ENCODE peak calls at places on chromosomes 13 and 19, in ten cellular contexts. C, B, D, Q, O, E, G, S, V and F are unnamed samples.

GRCh38 chr13:32917504-32917903 is 98.7 kb upstream of the KL start:
- DNase-seq in C (no peak), B (no peak), D (no peak), Q (no peak), O (peak), E (no peak), G (no peak), S (no peak), V (no peak), F (no peak)

GRCh38 chr13:90933097-90933826 is 414.2 kb upstream of the MIR17HG start:
- DNase-seq in C (no peak), B (no peak), D (no peak), Q (peak), O (no peak), E (no peak), G (no peak), S (no peak), V (no peak), F (no peak)

GRCh38 chr13:59343993-59344780 is 819.5 kb downstream of the DIAPH3 start:
- DNase-seq in C (no peak), B (no peak), D (no peak), Q (no peak), O (no peak), E (no peak), G (no peak), S (no peak), V (no peak), F (no peak)

GRCh38 chr13:85261757-85262346 is 537.4 kb downstream of the SLITRK6 start:
- DNase-seq in C (no peak), B (no peak), D (no peak), Q (no peak), O (no peak), E (no peak), G (no peak), S (no peak), V (no peak), F (no peak)

GRCh38 chr13:109162248-109163051 is 533.0 kb downstream of the MYO16 start:
- DNase-seq in C (no peak), B (no peak), D (no peak), Q (peak), O (peak), E (peak), G (no peak), S (peak), V (no peak), F (no peak)

GRCh38 chr19:50739132-50739746 is 16.1 kb downstream of the CLEC11A start:
- DNase-seq in C (no peak), B (no peak), D (no peak), Q (no peak), O (no peak), E (no peak), G (no peak), S (no peak), V (no peak), F (no peak)

GRCh38 chr19:45667620-45668341 is at the start of gene GIPR:
- DNase-seq in C (peak), B (no peak), D (peak), Q (peak), O (peak), E (peak), G (no peak), S (peak), V (peak), F (no peak)

GRCh38 chr13:75321084-75321483 is 160.9 kb downstream of the TBC1D4 start:
- DNase-seq in C (no peak), B (no peak), D (no peak), Q (no peak), O (no peak), E (no peak), G (no peak), S (no peak), V (no peak), F (no peak)

GRCh38 chr13:110706570-110707378 is 858 bp upstream of the CARS2 start:
- DNase-seq in C (no peak), B (no peak), D (no peak), Q (no peak), O (no peak), E (no peak), G (no peak), S (no peak), V (peak), F (no peak)

GRCh38 chr13:29573190-29573589 is 22.3 kb downstream of the SLC7A1 start:
- DNase-seq in C (no peak), B (no peak), D (no peak), Q (no peak), O (no peak), E (no peak), G (no peak), S (no peak), V (no peak), F (no peak)

GRCh38 chr19:46478356-46478986 is 7.1 kb upstream of the PNMA8A start:
- DNase-seq in C (peak), B (no peak), D (peak), Q (peak), O (no peak), E (no peak), G (no peak), S (no peak), V (peak), F (peak)

GRCh38 chr19:11381535-11382369 is 2.4 kb downstream of the EPOR start:
- DNase-seq in C (no peak), B (no peak), D (no peak), Q (peak), O (peak), E (peak), G (peak), S (peak), V (peak), F (peak)

GRCh38 chr19:34232566-34233481 is 21.5 kb upstream of the GARRE1 start:
- DNase-seq in C (peak), B (peak), D (no peak), Q (peak), O (peak), E (peak), G (peak), S (no peak), V (no peak), F (peak)

GRCh38 chr13:83168575-83168974 is 713.7 kb downstream of the SLITRK1 start:
- DNase-seq in C (no peak), B (peak), D (no peak), Q (no peak), O (no peak), E (no peak), G (no peak), S (no peak), V (no peak), F (no peak)

GRCh38 chr19:6150289-6150688 is 14.8 kb downstream of the ACSBG2 start:
- DNase-seq in C (no peak), B (no peak), D (no peak), Q (no peak), O (no peak), E (no peak), G (no peak), S (no peak), V (no peak), F (no peak)

GRCh38 chr19:52535831-52536800 is 8.6 kb downstream of the ZNF808 start:
- DNase-seq in C (peak), B (peak), D (no peak), Q (peak), O (peak), E (no peak), G (peak), S (peak), V (peak), F (peak)

GRCh38 chr13:21501709-21502108 is 42.6 kb upstream of the ZDHHC20 start:
- DNase-seq in C (no peak), B (no peak), D (no peak), Q (no peak), O (no peak), E (no peak), G (no peak), S (no peak), V (peak), F (no peak)

GRCh38 chr19:35757231-35757748 is 461 bp upstream of the HSPB6 start:
- DNase-seq in C (peak), B (peak), D (peak), Q (no peak), O (peak), E (peak), G (peak), S (no peak), V (peak), F (peak)

GRCh38 chr19:6269101-6269886 is 10.5 kb downstream of the MLLT1 start:
- DNase-seq in C (no peak), B (no peak), D (no peak), Q (no peak), O (no peak), E (no peak), G (no peak), S (no peak), V (no peak), F (no peak)

GRCh38 chr13:103187621-103188020 is 121.4 kb upstream of the SLC10A2 start:
- DNase-seq in C (no peak), B (no peak), D (no peak), Q (no peak), O (no peak), E (no peak), G (no peak), S (no peak), V (peak), F (no peak)

GRCh38 chr13:104483631-104484030 is 1417.4 kb upstream of the SLC10A2 start:
- DNase-seq in C (no peak), B (no peak), D (no peak), Q (no peak), O (no peak), E (no peak), G (no peak), S (no peak), V (no peak), F (no peak)

GRCh38 chr19:20479483-20479882 is 86.1 kb downstream of the ZNF737 start:
- DNase-seq in C (no peak), B (no peak), D (no peak), Q (no peak), O (no peak), E (no peak), G (no peak), S (no peak), V (no peak), F (no peak)

GRCh38 chr19:33815410-33816340 is 19.0 kb downstream of the KCTD15 start:
- DNase-seq in C (no peak), B (no peak), D (no peak), Q (peak), O (no peak), E (no peak), G (peak), S (no peak), V (no peak), F (no peak)

GRCh38 chr13:59483441-59484116 is 680.1 kb downstream of the DIAPH3 start:
- DNase-seq in C (no peak), B (no peak), D (no peak), Q (no peak), O (no peak), E (no peak), G (no peak), S (no peak), V (peak), F (no peak)

GRCh38 chr13:52994865-52995264 is 33.7 kb upstream of the OLFM4 start:
- DNase-seq in C (no peak), B (no peak), D (peak), Q (no peak), O (no peak), E (no peak), G (no peak), S (no peak), V (no peak), F (no peak)

GRCh38 chr13:44243198-44243852 is 130.3 kb upstream of the SERP2 start:
- DNase-seq in C (peak), B (peak), D (no peak), Q (peak), O (peak), E (peak), G (no peak), S (no peak), V (peak), F (no peak)

GRCh38 chr19:41699968-41700323 is 8.5 kb upstream of the CEACAM5 start:
- DNase-seq in C (no peak), B (no peak), D (no peak), Q (no peak), O (no peak), E (no peak), G (no peak), S (no peak), V (no peak), F (no peak)

GRCh38 chr13:71374471-71375041 is 492.4 kb downstream of the DACH1 start:
- DNase-seq in C (no peak), B (no peak), D (no peak), Q (no peak), O (no peak), E (no peak), G (no peak), S (no peak), V (peak), F (no peak)

GRCh38 chr13:31380728-31381127 is 181.0 kb downstream of the B3GLCT start:
- DNase-seq in C (no peak), B (no peak), D (no peak), Q (no peak), O (no peak), E (no peak), G (no peak), S (no peak), V (no peak), F (no peak)

GRCh38 chr13:35694549-35695233 is 218.2 kb upstream of the MAB21L1 start:
- DNase-seq in C (no peak), B (no peak), D (no peak), Q (no peak), O (no peak), E (no peak), G (no peak), S (no peak), V (no peak), F (no peak)

GRCh38 chr19:4844348-4845179 is 13.1 kb upstream of the TICAM1 start:
- DNase-seq in C (no peak), B (no peak), D (no peak), Q (no peak), O (no peak), E (no peak), G (no peak), S (no peak), V (no peak), F (peak)

GRCh38 chr13:50441141-50441540 is 402.4 kb downstream of the DLEU7 start:
- DNase-seq in C (no peak), B (no peak), D (no peak), Q (no peak), O (no peak), E (no peak), G (no peak), S (no peak), V (no peak), F (no peak)